ENCODE peak calls at places on chromosomes 7 and 10, in nine cellular contexts. B, W, N, C, J, M, Q, L and K are unnamed samples.

GRCh38 chr10:132452651-132453469 is 55.9 kb downstream of the PWWP2B start:
- DNase-seq in J (peak), W (peak), B (peak), Q (peak), C (peak), N (peak), M (no peak), L (peak), K (peak)

GRCh38 chr10:85789125-85789524 is 577.5 kb downstream of the GRID1 start:
- DNase-seq in J (no peak), L (no peak), M (no peak), N (no peak), C (no peak), B (no peak), W (no peak), Q (no peak), K (no peak)

GRCh38 chr7:100024020-100024619 is 8.7 kb downstream of the ZKSCAN1 start:
- DNase-seq in Q (no peak), J (no peak), C (no peak), B (no peak), W (no peak), L (no peak), M (no peak), N (no peak), K (no peak)

GRCh38 chr10:32983333-32983909 is 25.4 kb upstream of the ITGB1 start:
- DNase-seq in Q (no peak), J (no peak), M (peak), N (peak), L (peak), W (no peak), B (peak), C (peak), K (no peak)

GRCh38 chr10:119817991-119818888 is 54.4 kb downstream of the MCMBP start:
- DNase-seq in L (peak), W (no peak), Q (peak), C (peak), J (no peak), B (no peak), N (peak), M (no peak), K (peak)

GRCh38 chr10:118977864-118978263 is 51.6 kb upstream of the NANOS1 start:
- DNase-seq in M (no peak), L (no peak), N (no peak), W (no peak), J (no peak), Q (no peak), C (no peak), B (no peak), K (no peak)

GRCh38 chr7:137399827-137400823 is 56.6 kb upstream of the PTN start:
- DNase-seq in J (no peak), C (peak), Q (no peak), W (no peak), M (no peak), N (no peak), L (no peak), B (peak), K (no peak)

GRCh38 chr7:151286148-151286547 is 37.7 kb upstream of the SMARCD3 start:
- DNase-seq in W (peak), N (no peak), M (no peak), J (no peak), L (no peak), C (peak), B (no peak), Q (no peak), K (no peak)

GRCh38 chr7:44117801-44118429 is 5.4 kb downstream of the POLD2 start:
- DNase-seq in W (no peak), J (no peak), N (no peak), L (no peak), M (no peak), Q (no peak), C (peak), B (no peak), K (no peak)

GRCh38 chr10:24251547-24251946 is 42.6 kb downstream of the KIAA1217 start:
- DNase-seq in B (peak), L (no peak), W (no peak), C (no peak), N (no peak), Q (peak), M (no peak), J (no peak), K (peak)

GRCh38 chr10:72087969-72088878 is at the start of gene SPOCK2:
- DNase-seq in C (peak), N (no peak), L (peak), J (no peak), M (no peak), B (no peak), Q (peak), W (peak), K (peak)

DNA sequence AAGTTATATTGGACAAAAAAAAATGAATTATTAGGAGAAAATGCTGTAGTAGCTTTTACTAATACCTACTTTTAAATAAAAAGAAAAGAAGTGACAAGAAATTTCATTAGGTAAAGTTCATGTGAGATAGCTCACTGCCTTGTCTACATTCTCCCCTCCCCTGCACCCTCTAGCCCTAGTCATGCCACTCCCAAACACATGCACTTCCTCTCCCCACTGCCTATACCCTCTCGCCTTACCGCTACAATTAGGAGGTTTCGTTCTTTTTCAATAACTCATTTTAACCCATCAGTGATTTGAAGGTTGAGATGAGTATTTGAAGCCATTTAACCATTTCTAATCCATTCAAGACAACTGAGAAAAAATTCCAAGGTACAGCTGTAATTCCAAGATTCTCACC is 75.3 kb downstream of the HIBADH start:
- DNase-seq in M (no peak), W (no peak), J (no peak), N (no peak), C (no peak), Q (no peak), L (no peak), B (no peak), K (no peak)
- TF ChIP-seq EZH2phosphoT487 in M (no peak), W (no peak), J (no peak), N (no peak), C (no peak), Q (no peak), L (no peak), B (no peak), K (no peak)

GRCh38 chr10:91574236-91574635 is 58.6 kb downstream of the PPP1R3C start:
- DNase-seq in N (no peak), L (no peak), W (no peak), Q (no peak), C (no peak), J (no peak), M (no peak), B (no peak), K (no peak)

GRCh38 chr10:91573320-91573719 is 59.6 kb downstream of the PPP1R3C start:
- DNase-seq in L (no peak), Q (no peak), C (no peak), B (no peak), N (no peak), J (no peak), M (no peak), W (no peak), K (no peak)

GRCh38 chr10:91570220-91570619 is 62.7 kb downstream of the PPP1R3C start:
- DNase-seq in L (no peak), Q (no peak), M (no peak), J (no peak), W (no peak), B (no peak), N (no peak), C (no peak), K (no peak)

GRCh38 chr10:91569522-91569921 is 63.3 kb downstream of the PPP1R3C start:
- DNase-seq in L (no peak), B (peak), C (no peak), N (no peak), J (no peak), W (no peak), M (no peak), Q (no peak), K (no peak)

GRCh38 chr10:91571671-91572070 is 61.2 kb downstream of the PPP1R3C start:
- DNase-seq in N (no peak), M (no peak), Q (no peak), L (no peak), C (no peak), B (no peak), J (no peak), W (no peak), K (no peak)
- TF ChIP-seq EZH2phosphoT487 in N (no peak), M (no peak), Q (no peak), L (no peak), C (no peak), B (no peak), J (no peak), W (no peak), K (no peak)

GRCh38 chr10:103745264-103746247 is 109.8 kb downstream of the SH3PXD2A start:
- DNase-seq in J (no peak), Q (no peak), L (no peak), N (peak), C (peak), M (peak), W (peak), B (peak), K (peak)
- TF ChIP-seq EZH2phosphoT487 in J (no peak), Q (no peak), L (no peak), N (no peak), C (no peak), M (no peak), W (no peak), B (no peak), K (no peak)

GRCh38 chr7:11714676-11715075 is 117.3 kb downstream of the THSD7A start:
- DNase-seq in M (no peak), J (no peak), Q (no peak), C (no peak), W (no peak), L (no peak), N (no peak), B (no peak), K (no peak)

GRCh38 chr7:11710392-11710791 is 121.6 kb downstream of the THSD7A start:
- DNase-seq in N (no peak), C (no peak), L (no peak), B (no peak), J (no peak), Q (no peak), M (no peak), W (no peak), K (no peak)

GRCh38 chr7:11716185-11716584 is 115.8 kb downstream of the THSD7A start:
- DNase-seq in C (peak), L (no peak), B (peak), W (no peak), J (no peak), Q (no peak), N (no peak), M (peak), K (no peak)

GRCh38 chr7:11714205-11714604 is 117.8 kb downstream of the THSD7A start:
- DNase-seq in B (peak), Q (no peak), C (no peak), W (no peak), N (no peak), J (no peak), M (no peak), L (no peak), K (no peak)

DNA sequence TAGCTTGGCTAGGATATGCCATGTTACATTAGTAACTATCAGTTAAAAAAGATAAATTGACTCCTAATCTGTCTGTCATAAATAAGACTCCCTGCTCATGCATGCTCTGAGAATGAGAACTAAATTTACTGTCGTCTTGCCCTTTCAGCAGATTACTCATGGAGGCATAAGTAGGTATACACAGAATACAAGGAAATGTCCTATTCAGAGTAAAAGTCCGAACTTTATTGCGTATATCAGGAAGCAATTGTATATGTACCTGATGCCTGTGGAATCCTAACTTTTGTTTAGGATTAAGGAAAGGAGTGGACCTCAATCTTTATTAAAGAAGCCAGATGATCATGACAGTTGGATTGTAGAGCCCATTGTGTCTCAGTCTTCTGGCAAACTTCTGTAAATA is 118.6 kb downstream of the THSD7A start:
- DNase-seq in C (no peak), L (no peak), Q (no peak), W (no peak), B (peak), N (no peak), J (no peak), M (no peak), K (no peak)
- TF ChIP-seq EZH2phosphoT487 in C (no peak), L (no peak), Q (no peak), W (no peak), B (no peak), N (no peak), J (no peak), M (no peak), K (no peak)

DNA sequence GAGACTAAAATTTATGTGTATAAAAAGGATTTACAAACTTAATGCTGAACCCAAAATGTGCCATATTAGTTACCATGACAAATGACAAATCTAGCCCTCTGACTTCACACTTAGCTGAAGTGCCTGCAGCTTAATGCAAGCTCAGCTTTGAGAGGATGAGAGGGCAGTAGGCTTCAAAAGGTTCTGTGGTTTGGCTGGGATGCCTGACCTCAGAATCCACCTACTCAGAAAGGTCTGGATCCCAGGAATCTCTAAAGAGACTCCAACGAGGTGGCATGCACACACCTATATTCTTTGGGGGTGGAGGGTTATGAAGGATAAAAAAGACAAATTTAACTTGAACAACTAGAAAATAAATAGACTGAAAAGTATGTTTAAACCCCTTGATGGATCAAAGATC is 213.4 kb downstream of the TAX1BP1 start:
- DNase-seq in N (no peak), J (no peak), C (peak), L (no peak), W (no peak), M (no peak), Q (no peak), B (no peak), K (no peak)
- TF ChIP-seq EZH2phosphoT487 in N (no peak), J (no peak), C (no peak), L (no peak), W (no peak), M (no peak), Q (no peak), B (no peak), K (no peak)